ENCODE peak calls at places on chromosomes 16 and 17, in seven cellular contexts. F is HCT116, U is H1, M is SK-N-SH, K is HepG2, I is K562, X is GM12878. A is an unnamed sample.

GRCh38 chr17:64155090-64155630 is 25.2 kb upstream of the ERN1 start:
- DNase-seq in U (no peak), K (no peak), F (no peak), M (no peak), I (no peak), X (no peak), A (no peak)

GRCh38 chr16:70738083-70738977 is 52.5 kb upstream of the MTSS2 start:
- DNase-seq in U (peak), F (no peak), X (no peak), M (peak), I (peak), K (peak), A (peak)

GRCh38 chr16:86946396-86946795 is 368.0 kb downstream of the FOXL1 start:
- DNase-seq in X (no peak), U (no peak), K (peak), F (no peak), I (no peak), M (no peak), A (peak)

GRCh38 chr17:2084129-2084765 is 29.3 kb downstream of the HIC1 start:
- DNase-seq in K (no peak), U (no peak), X (no peak), I (peak), F (no peak), M (peak), A (peak)

GRCh38 chr17:5897320-5897911 is 172.8 kb upstream of the WSCD1 start:
- DNase-seq in M (no peak), X (no peak), I (no peak), K (no peak), F (no peak), U (no peak), A (peak)

GRCh38 chr16:2341456-2342447 is 1.2 kb upstream of the ABCA3 start:
- DNase-seq in K (no peak), X (no peak), M (no peak), U (peak), I (no peak), F (no peak), A (no peak)

GRCh38 chr16:12614662-12615278 is 188.9 kb downstream of the CPPED1 start:
- DNase-seq in I (no peak), F (no peak), U (no peak), M (no peak), K (no peak), X (no peak), A (no peak)

GRCh38 chr17:76473541-76473985 is 6.2 kb downstream of the AANAT start:
- DNase-seq in F (no peak), X (no peak), I (no peak), M (peak), K (no peak), U (peak), A (no peak)

GRCh38 chr17:19371259-19372003 is 6.9 kb upstream of the MAPK7 start:
- DNase-seq in U (no peak), X (no peak), M (no peak), K (no peak), F (no peak), I (no peak), A (no peak)

GRCh38 chr16:87085441-87085840 is 231.8 kb downstream of the C16orf95 start:
- DNase-seq in X (no peak), F (no peak), I (no peak), U (no peak), M (no peak), K (no peak), A (no peak)

GRCh38 chr17:49932131-49932723 is 36.8 kb upstream of the DLX4 start:
- DNase-seq in U (no peak), I (no peak), X (no peak), F (no peak), M (peak), K (no peak), A (no peak)

GRCh38 chr17:48429156-48429555 is 858 bp downstream of the SKAP1 start:
- DNase-seq in M (no peak), I (no peak), K (no peak), F (no peak), U (no peak), X (no peak), A (no peak)

GRCh38 chr16:11094075-11094593 is 149.8 kb downstream of the CLEC16A start:
- DNase-seq in X (peak), F (peak), K (no peak), I (peak), U (no peak), M (no peak), A (no peak)

GRCh38 chr16:69311533-69312388 is 611 bp downstream of the VPS4A start:
- DNase-seq in F (no peak), K (peak), X (no peak), I (peak), U (peak), M (peak), A (no peak)

GRCh38 chr16:69482410-69482951 is 58.1 kb downstream of the CYB5B start:
- DNase-seq in U (no peak), K (no peak), X (no peak), I (no peak), F (no peak), M (no peak), A (peak)

GRCh38 chr17:149231-149630 is 11.9 kb downstream of the SCGB1C2 start:
- DNase-seq in X (no peak), U (peak), K (no peak), I (no peak), M (no peak), F (no peak), A (no peak)

GRCh38 chr16:46482895-46483294 is 138.3 kb downstream of the SHCBP1 start:
- DNase-seq in I (peak), M (peak), X (no peak), F (no peak), K (peak), U (no peak), A (no peak)

GRCh38 chr16:82782715-82783251 is 156.0 kb downstream of the CDH13 start:
- DNase-seq in F (no peak), M (no peak), I (no peak), U (peak), K (no peak), X (no peak), A (peak)

GRCh38 chr17:1555618-1556471 is 6.7 kb downstream of the PITPNA start:
- DNase-seq in M (no peak), X (peak), F (no peak), I (no peak), K (no peak), U (no peak), A (no peak)

GRCh38 chr16:64455275-64455674 is 666.6 kb downstream of the CDH11 start:
- DNase-seq in U (no peak), K (no peak), M (no peak), F (no peak), I (no peak), X (no peak), A (peak)

GRCh38 chr16:68665501-68665900 is 20.4 kb downstream of the CDH3 start:
- DNase-seq in U (no peak), I (no peak), K (no peak), M (no peak), F (peak), X (no peak), A (no peak)

GRCh38 chr17:50101346-50102163 is 6.4 kb downstream of the PDK2 start:
- DNase-seq in M (peak), X (no peak), I (peak), F (no peak), U (no peak), K (no peak), A (no peak)

GRCh38 chr17:5587431-5588032 is 3.2 kb upstream of the NLRP1 start:
- DNase-seq in X (no peak), F (peak), M (peak), I (peak), K (peak), U (no peak), A (peak)

GRCh38 chr17:82216301-82217119 is 3.9 kb upstream of the CCDC57 start:
- DNase-seq in U (no peak), I (no peak), K (peak), X (peak), M (peak), F (peak), A (peak)

GRCh38 chr16:14284930-14285541 is 213.9 kb downstream of the MRTFB start:
- DNase-seq in K (peak), M (no peak), I (no peak), X (no peak), U (no peak), F (peak), A (peak)

GRCh38 chr16:79008036-79008868 is 592.3 kb downstream of the MAF start:
- DNase-seq in I (peak), F (no peak), X (no peak), U (no peak), K (no peak), M (no peak), A (no peak)

GRCh38 chr17:76414334-76415295 is 30.2 kb downstream of the SPHK1 start:
- DNase-seq in I (peak), U (no peak), X (no peak), M (peak), K (no peak), F (no peak), A (peak)

GRCh38 chr16:72858611-72859493 is 189.1 kb downstream of the ZFHX3 start:
- DNase-seq in M (peak), I (no peak), X (no peak), U (no peak), K (no peak), F (no peak), A (no peak)

GRCh38 chr17:79664925-79665738 is 54.3 kb upstream of the RBFOX3 start:
- DNase-seq in U (peak), X (no peak), K (no peak), I (no peak), M (peak), F (peak), A (peak)

GRCh38 chr16:48907906-48908634 is 298.1 kb upstream of the N4BP1 start:
- DNase-seq in I (no peak), X (peak), U (no peak), M (no peak), F (no peak), K (no peak), A (no peak)

GRCh38 chr17:50208611-50209061 is 7.2 kb upstream of the COL1A1 start:
- DNase-seq in F (no peak), X (no peak), I (peak), K (no peak), M (no peak), U (peak), A (no peak)

GRCh38 chr16:11359370-11359769 is 14.1 kb downstream of the RMI2 start:
- DNase-seq in K (no peak), F (peak), M (no peak), I (no peak), X (no peak), U (no peak), A (no peak)

GRCh38 chr16:2854700-2855309 is 3.2 kb downstream of the PRSS22 start:
- DNase-seq in X (no peak), K (no peak), I (no peak), M (peak), U (peak), F (no peak), A (no peak)

GRCh38 chr16:10751291-10751697 is 7.7 kb downstream of the NUBP1 start:
- DNase-seq in U (no peak), M (peak), I (no peak), X (no peak), F (no peak), K (peak), A (no peak)

GRCh38 chr17:75340636-75341035 is 51.4 kb upstream of the SLC25A19 start:
- DNase-seq in I (no peak), K (no peak), F (no peak), X (no peak), M (no peak), U (no peak), A (no peak)

GRCh38 chr17:43591750-43592562 is 45.8 kb upstream of the ETV4 start:
- DNase-seq in F (no peak), I (no peak), K (no peak), U (no peak), X (no peak), M (peak), A (peak)

DNA sequence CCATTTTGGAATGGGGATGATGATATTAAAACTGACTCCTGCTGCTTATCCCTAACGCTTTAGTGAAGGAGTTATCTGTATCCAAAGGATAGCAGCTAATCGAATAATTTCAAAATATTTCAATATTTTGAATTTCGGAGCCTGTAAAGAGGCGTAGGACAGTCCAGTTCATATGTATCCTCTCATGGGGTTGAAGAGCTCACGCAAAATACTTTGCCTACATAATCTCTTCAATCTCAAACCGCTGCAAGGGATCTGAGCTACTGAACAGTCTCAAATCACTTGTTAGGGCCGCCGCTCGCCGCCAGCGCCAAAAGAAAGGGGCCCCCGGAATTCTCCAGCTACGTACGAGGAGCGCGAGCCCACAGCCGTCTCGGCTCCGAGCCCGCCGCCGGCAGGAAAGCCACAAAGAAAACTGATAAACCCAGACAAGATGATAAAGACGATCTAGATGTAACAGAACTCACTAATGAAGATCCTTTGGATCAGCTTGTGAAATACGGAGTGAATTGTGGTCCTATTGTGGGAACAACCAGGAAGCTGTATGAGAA is 613 bp upstream of the RFWD3 start:
- DNase-seq in F (no peak), U (peak), M (peak), I (peak), K (peak), X (no peak), A (peak)
- TF ChIP-seq MAX in F (no peak), U (no peak), M (no peak), I (no peak), K (peak), X (no peak), A (no peak)

DNA sequence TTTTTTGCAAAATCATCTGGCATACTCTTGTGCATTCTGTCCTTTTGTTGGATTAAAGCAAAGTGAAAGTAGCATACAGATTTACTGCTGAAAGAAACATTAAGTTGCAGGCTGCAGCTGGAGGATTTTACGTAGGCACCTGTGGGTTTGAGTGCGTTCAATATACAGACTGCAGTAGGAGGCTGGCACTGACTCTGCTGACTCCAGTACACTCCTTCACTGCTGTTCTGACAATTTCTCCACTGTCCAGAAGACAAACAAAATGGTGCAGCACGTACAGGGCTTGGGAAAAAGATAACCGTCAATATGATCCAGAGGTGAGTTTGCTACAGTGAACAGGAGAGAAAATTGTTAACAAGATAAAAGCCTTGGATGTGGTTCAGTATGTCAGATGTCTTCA is 73.3 kb downstream of the TANC2 start:
- DNase-seq in X (no peak), M (no peak), I (no peak), K (no peak), F (no peak), U (no peak), A (no peak)
- TF ChIP-seq POLR2AphosphoS5 in X (no peak), M (no peak), I (no peak), K (no peak), F (no peak), U (no peak), A (no peak)

GRCh38 chr17:35498429-35499178 is 38.9 kb downstream of the SLFN12L start:
- DNase-seq in M (no peak), K (no peak), F (no peak), U (no peak), I (no peak), X (no peak), A (no peak)
- TF ChIP-seq MAX in M (no peak), K (no peak), F (no peak), U (no peak), I (no peak), X (no peak), A (no peak)

GRCh38 chr17:68383443-68384321 is 73.6 kb downstream of the WIPI1 start:
- DNase-seq in X (no peak), U (no peak), M (no peak), I (no peak), F (peak), K (peak), A (peak)
- TF ChIP-seq POLR2AphosphoS5 in X (no peak), U (no peak), M (no peak), I (no peak), F (peak), K (peak), A (peak)

DNA sequence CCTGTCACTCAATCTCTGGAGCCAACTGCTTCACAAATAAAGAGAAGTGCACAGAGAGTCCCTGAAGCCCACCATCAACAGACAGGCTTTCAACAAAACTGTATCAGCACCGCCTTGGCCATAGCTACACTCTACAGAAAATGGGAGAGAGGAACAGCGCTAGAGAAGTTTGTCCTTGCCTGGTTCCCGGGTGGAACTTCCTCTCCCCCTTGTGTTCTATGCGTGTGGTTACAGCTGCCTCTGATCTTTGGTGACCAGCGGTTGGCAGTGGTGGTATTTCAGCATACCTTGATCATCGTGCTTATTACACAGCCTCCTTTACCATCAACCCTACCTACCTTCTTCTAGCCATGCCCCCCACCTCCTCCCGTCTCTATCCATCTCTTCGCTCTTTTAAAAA is 91.4 kb upstream of the CCL2 start:
- DNase-seq in M (peak), I (peak), K (peak), U (peak), F (no peak), X (no peak), A (no peak)
- TF ChIP-seq MAX in M (no peak), I (no peak), K (no peak), U (no peak), F (no peak), X (no peak), A (no peak)

GRCh38 chr16:8403978-8404738 is 186.2 kb downstream of the TMEM114 start:
- DNase-seq in M (peak), I (no peak), X (no peak), U (no peak), F (no peak), K (no peak), A (no peak)
- TF ChIP-seq POLR2AphosphoS5 in M (no peak), I (no peak), X (no peak), U (no peak), F (no peak), K (no peak), A (no peak)

GRCh38 chr16:88335150-88335685 is 47.5 kb upstream of the ZNF469 start:
- DNase-seq in U (no peak), I (no peak), M (no peak), K (no peak), X (no peak), F (no peak), A (no peak)

GRCh38 chr16:88330971-88331890 is 51.5 kb upstream of the ZNF469 start:
- DNase-seq in X (no peak), K (no peak), I (no peak), U (no peak), M (no peak), F (no peak), A (no peak)

GRCh38 chr16:88334517-88335149 is 48.1 kb upstream of the ZNF469 start:
- DNase-seq in M (no peak), X (no peak), K (peak), U (no peak), F (no peak), I (peak), A (no peak)

GRCh38 chr16:88331989-88332920 is 50.5 kb upstream of the ZNF469 start:
- DNase-seq in I (no peak), X (no peak), F (peak), U (no peak), M (no peak), K (no peak), A (peak)

DNA sequence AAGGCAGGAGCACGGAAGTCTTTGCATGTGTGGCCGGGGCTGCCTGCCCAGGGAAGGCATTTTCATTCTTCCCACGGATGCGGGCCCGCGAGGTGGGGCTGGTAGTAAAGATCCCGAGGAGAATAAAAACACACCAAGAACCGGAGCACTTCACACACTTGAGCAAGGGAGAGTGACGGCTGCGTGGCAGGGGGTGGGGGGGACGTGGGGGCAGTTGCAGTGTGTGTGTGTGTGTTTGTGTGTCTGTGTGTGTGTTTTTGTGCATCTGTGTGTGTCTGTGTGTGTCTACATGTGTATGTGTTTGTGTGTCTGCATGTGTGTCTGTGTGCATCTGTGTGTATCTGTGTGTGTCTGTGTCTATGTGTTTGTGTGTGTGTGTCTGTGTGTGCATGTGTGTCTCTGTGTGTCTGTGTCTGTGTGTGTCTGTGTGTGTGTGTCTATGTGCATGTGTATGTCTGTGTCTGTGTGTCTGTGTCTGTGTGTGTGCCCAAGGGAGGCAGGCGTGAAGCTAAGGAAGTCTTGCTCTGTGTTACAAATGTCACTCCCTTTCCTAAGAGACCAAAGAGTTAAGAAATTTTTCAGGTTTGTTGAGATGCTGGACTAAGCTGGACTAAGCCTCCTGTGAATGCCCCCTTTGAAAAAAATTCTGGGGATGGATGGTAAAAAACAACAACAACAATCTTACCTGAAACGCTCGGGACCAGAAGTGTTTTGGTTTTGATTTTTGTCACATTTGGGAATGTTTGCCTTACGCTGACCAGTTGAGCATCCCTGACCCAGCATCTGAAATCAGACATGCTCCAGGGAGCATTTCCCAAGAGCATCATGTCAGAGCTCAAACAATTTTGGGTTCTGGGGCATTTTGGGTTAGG is 48.9 kb upstream of the ZNF469 start:
- DNase-seq in X (no peak), F (no peak), U (no peak), I (no peak), M (no peak), K (no peak), A (no peak)
- TF ChIP-seq MAX in X (no peak), F (no peak), U (no peak), I (no peak), M (no peak), K (no peak), A (no peak)

DNA sequence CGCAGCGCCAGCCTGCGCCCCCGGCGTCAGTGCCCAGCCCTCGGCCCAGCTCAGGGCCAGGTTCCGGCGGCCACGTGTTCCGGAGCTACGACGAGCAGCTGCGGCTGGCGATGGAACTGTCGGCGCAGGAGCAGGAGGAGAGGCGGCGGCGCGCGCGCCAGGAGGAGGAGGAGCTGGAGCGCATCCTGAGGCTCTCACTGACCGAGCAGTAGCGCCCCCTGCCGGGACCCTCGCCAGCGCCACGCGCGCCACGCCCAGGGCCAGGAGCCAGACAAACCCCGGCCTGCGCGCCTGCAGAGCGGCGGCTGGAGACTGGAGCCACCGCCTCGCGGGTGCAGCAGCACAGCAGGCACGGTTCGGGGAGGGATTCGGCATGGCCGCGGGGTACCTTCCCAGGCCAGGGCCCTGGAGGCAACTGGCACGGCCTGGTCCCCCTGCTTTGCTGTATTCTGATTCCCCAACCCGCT is 9.3 kb downstream of the CORO6 start:
- DNase-seq in U (peak), M (peak), I (no peak), F (no peak), K (peak), X (no peak), A (peak)
- TF ChIP-seq POLR2AphosphoS5 in U (peak), M (no peak), I (no peak), F (no peak), K (no peak), X (no peak), A (peak)